ENCODE peak calls at places on chromosomes 6 and 20, in nine cellular contexts. D is midbrain; F is stimulated activated CD8-positive, alpha-beta memory T cell treated with anti-CD3 and anti-CD28 coated beads, Interleukin-15, amount 100 ng/mL, for 4 hours; W is NAMALWA; G is GM23248; X is RWPE1; S is activated CD8-positive, alpha-beta memory T cell treated with anti-CD3 and anti-CD28 coated beads, Interleukin-2, amount 10 ng/mL, durations not matched to agents 7 days and 5 days; Y is NCI-H460; E is naive thymus-derived CD8-positive, alpha-beta T cell. A is an unnamed sample.

GRCh38 chr20:16982091-16982726 is 234.1 kb downstream of the OTOR start:
- DNase-seq in X (no peak), D (no peak), G (no peak), F (no peak), Y (no peak), S (no peak), W (no peak), E (no peak), A (no peak)

GRCh38 chr6:99013661-99014458 is 66.1 kb upstream of the FBXL4 start:
- DNase-seq in Y (peak; percentile 42), F (no peak), G (peak; percentile 50), S (no peak), X (no peak), D (no peak), W (no peak), E (no peak), A (no peak)

GRCh38 chr20:49517509-49518100 is 35.1 kb upstream of the KCNB1 start:
- DNase-seq in Y (no peak), X (no peak), G (peak; percentile 33), S (no peak), E (no peak), W (no peak), D (no peak), F (no peak), A (no peak)

GRCh38 chr20:56630086-56630493 is 984 bp downstream of the TFAP2C start:
- DNase-seq in W (no peak), D (no peak), Y (peak; percentile 67), G (peak; percentile 96), F (no peak), X (peak; percentile 97), S (no peak), E (no peak), A (no peak)

GRCh38 chr6:32627831-32628230 is 9.4 kb upstream of the HLA-DQA1 start:
- DNase-seq in F (no peak), E (no peak), D (no peak), G (no peak), S (no peak), W (peak; percentile 87), Y (peak; percentile 17), X (peak; percentile 19), A (no peak)

GRCh38 chr20:35901678-35902544 is 52.4 kb downstream of the SCAND1 start:
- DNase-seq in F (no peak), D (no peak), G (peak; percentile 91), Y (peak; percentile 68), E (no peak), S (no peak), X (peak; percentile 95), W (no peak), A (no peak)

GRCh38 chr6:106617857-106618256 is 11.4 kb downstream of the RTN4IP1 start:
- DNase-seq in S (no peak), X (no peak), F (no peak), E (no peak), W (no peak), Y (no peak), D (no peak), G (no peak), A (no peak)

GRCh38 chr20:21191839-21192238 is 66.0 kb downstream of the KIZ start:
- DNase-seq in X (no peak), S (no peak), D (no peak), E (no peak), F (no peak), G (no peak), W (no peak), Y (no peak), A (no peak)

GRCh38 chr20:6083926-6084325 is 30.1 kb upstream of the LRRN4 start:
- DNase-seq in W (no peak), X (no peak), D (no peak), E (no peak), G (no peak), F (no peak), Y (no peak), S (no peak), A (no peak)

GRCh38 chr6:33949877-33950831 is 146.4 kb upstream of the MLN start:
- DNase-seq in S (no peak), F (no peak), Y (no peak), W (no peak), G (no peak), X (no peak), D (no peak), E (no peak), A (no peak)

GRCh38 chr6:152053332-152053731 is 245.8 kb downstream of the ESR1 start:
- DNase-seq in F (no peak), X (no peak), G (no peak), W (no peak), E (no peak), Y (no peak), S (no peak), D (no peak), A (no peak)

GRCh38 chr6:133594551-133594950 is 294.4 kb upstream of the TCF21 start:
- DNase-seq in E (no peak), X (no peak), G (peak; percentile 28), F (no peak), S (no peak), Y (no peak), W (no peak), D (no peak), A (no peak)

GRCh38 chr20:23350855-23351838 is 556 bp downstream of the NXT1 start:
- DNase-seq in G (peak; percentile 75), Y (no peak), S (peak; percentile 83), W (peak; percentile 81), X (peak; percentile 37), F (peak; percentile 29), D (no peak), E (peak; percentile 43), A (peak; percentile 69)

GRCh38 chr20:53550590-53551187 is 43.0 kb downstream of the ZNF217 start:
- DNase-seq in G (no peak), Y (no peak), X (no peak), S (no peak), W (no peak), D (no peak), E (no peak), F (no peak), A (no peak)

A was measured in DND-41.